ENCODE peak calls at places on chromosomes 12 and 14, in seven cellular contexts. Y is EL; O is activated CD4-positive, CD25-positive, alpha-beta regulatory T cell; B is T-helper 22 cell; V is NCI-H2081; I is effector memory CD4-positive, alpha-beta T cell; P is CD8-positive, alpha-beta T cell. T is an unnamed sample.

GRCh38 chr12:120230326-120230973 is 29.5 kb upstream of the RPLP0 start:
- DNase-seq in Y (peak; percentile 98), O (no peak), B (no peak), V (no peak), I (no peak), P (no peak), T (no peak)

GRCh38 chr14:88929656-88930436 is 105.4 kb downstream of the TTC8 start:
- DNase-seq in Y (peak; percentile 21), O (no peak), B (no peak), V (no peak), I (no peak), P (no peak), T (no peak)

GRCh38 chr14:34262511-34262910 is 199.5 kb downstream of the SPTSSA start:
- DNase-seq in Y (no peak), O (no peak), B (no peak), V (no peak), I (no peak), P (no peak), T (no peak)

GRCh38 chr12:63450821-63451220 is 217.5 kb downstream of the DPY19L2 start:
- DNase-seq in Y (no peak), O (no peak), B (no peak), V (no peak), I (no peak), P (no peak), T (no peak)

GRCh38 chr12:1252758-1253157 is 261.7 kb downstream of the ERC1 start:
- DNase-seq in Y (no peak), O (no peak), B (no peak), V (no peak), I (no peak), P (no peak), T (no peak)

GRCh38 chr12:94998322-94998721 is 5.2 kb downstream of the NDUFA12 start:
- DNase-seq in Y (no peak), O (no peak), B (no peak), V (no peak), I (no peak), P (no peak), T (no peak)

GRCh38 chr12:13534645-13535398 is 338.3 kb downstream of the EMP1 start:
- DNase-seq in Y (peak; percentile 57), O (no peak), B (no peak), V (peak; percentile 70), I (no peak), P (no peak), T (no peak)

GRCh38 chr14:100376751-100377171 is 53.6 kb downstream of the SLC25A47 start:
- DNase-seq in Y (peak; percentile 66), O (no peak), B (no peak), V (peak; percentile 27), I (no peak), P (no peak), T (no peak)

GRCh38 chr14:105947599-105947998 is 421.2 kb downstream of the TMEM121 start:
- DNase-seq in Y (no peak), O (no peak), B (no peak), V (no peak), I (no peak), P (no peak), T (no peak)

GRCh38 chr14:103552011-103552797 is 10.3 kb downstream of the BAG5 start:
- DNase-seq in Y (peak; percentile 64), O (no peak), B (no peak), V (no peak), I (no peak), P (no peak), T (no peak)

GRCh38 chr12:2451025-2451424 is 343.7 kb upstream of the FKBP4 start:
- DNase-seq in Y (peak; percentile 24), O (no peak), B (no peak), V (no peak), I (no peak), P (no peak), T (no peak)